ENCODE peak calls at places on chromosomes 2 and 18, in five cellular contexts. N is tibial nerve, F is HAP-1, H is heart right ventricle, L is BE2C. E is an unnamed sample. For H3K36me3, the result is how much of the 10 kb centered on the place peaks cover.

GRCh38 chr18:22674300-22674699 is 256.6 kb upstream of the CTAGE1 start:
- DNase-seq in N (no peak), H (no peak), F (no peak), L (no peak), E (no peak)

GRCh38 chr2:153299809-153300208 is 178.8 kb downstream of the RPRM start:
- DNase-seq in N (no peak), L (no peak), H (no peak), F (no peak), E (no peak)

GRCh38 chr2:61911510-61911909 is 6.0 kb downstream of the COMMD1 start:
- DNase-seq in N (no peak), H (no peak), L (no peak), F (no peak), E (no peak)

GRCh38 chr2:184006998-184007397 is 591.3 kb upstream of the ZNF804A start:
- DNase-seq in H (no peak), L (no peak), N (no peak), F (no peak), E (no peak)

GRCh38 chr18:14975431-14975830 is 227.5 kb downstream of the ANKRD30B start:
- DNase-seq in H (no peak), L (no peak), N (no peak), F (no peak), E (no peak)

GRCh38 chr2:227308784-227309183 is 16.3 kb upstream of the MFF start:
- DNase-seq in H (no peak), L (no peak), F (peak), N (no peak), E (no peak)

GRCh38 chr2:236673126-236673822 is 103.6 kb downstream of the ACKR3 start:
- DNase-seq in H (no peak), F (no peak), L (no peak), N (no peak), E (no peak)

GRCh38 chr2:113138428-113139322 is 11.3 kb downstream of the IL1RN start:
- DNase-seq in H (peak), N (peak), F (peak), L (peak), E (peak)

GRCh38 chr2:207156045-207156444 is 9.7 kb downstream of the KLF7 start:
- DNase-seq in L (no peak), N (no peak), H (no peak), F (no peak), E (no peak)

GRCh38 chr18:28045176-28045810 is 131.6 kb downstream of the CDH2 start:
- DNase-seq in H (no peak), N (no peak), F (peak), L (peak), E (no peak)

GRCh38 chr2:69242651-69243051 is 144.4 kb downstream of the GFPT1 start:
- DNase-seq in L (no peak), F (no peak), H (no peak), N (no peak), E (no peak)

GRCh38 chr2:71941731-71942575 is 205.7 kb downstream of the CYP26B1 start:
- DNase-seq in H (no peak), N (no peak), L (no peak), F (no peak), E (no peak)

GRCh38 chr18:67463829-67464228 is 52.7 kb downstream of the DSEL start:
- DNase-seq in N (no peak), F (no peak), H (no peak), L (no peak), E (no peak)

GRCh38 chr2:3547915-3548314 is 10.2 kb downstream of the RNASEH1 start:
- DNase-seq in H (no peak), F (no peak), L (no peak), N (no peak), E (no peak)

GRCh38 chr2:26612034-26612433 is 29.1 kb downstream of the CIB4 start:
- DNase-seq in L (no peak), N (no peak), H (no peak), F (no peak), E (no peak)

GRCh38 chr2:44955593-44956449 is 14.3 kb downstream of the SIX3 start:
- DNase-seq in H (peak), N (peak), F (peak), L (peak), E (peak)

GRCh38 chr2:125073440-125073839 is 1048.4 kb downstream of the CNTNAP5 start:
- DNase-seq in N (no peak), F (no peak), H (no peak), L (no peak), E (no peak)

GRCh38 chr2:165280356-165280755 is 41.1 kb downstream of the SCN2A start:
- DNase-seq in N (no peak), L (no peak), F (no peak), H (no peak), E (no peak)

GRCh38 chr2:39385172-39385571 is 51.9 kb downstream of the MAP4K3 start:
- DNase-seq in H (no peak), F (no peak), N (no peak), L (no peak), E (no peak)

GRCh38 chr2:45273412-45274189 is 264.3 kb upstream of the SIX2 start:
- DNase-seq in F (no peak), L (no peak), N (no peak), H (no peak), E (no peak)

GRCh38 chr18:63705401-63705800 is 2.6 kb downstream of the SERPINB11 start:
- DNase-seq in N (no peak), H (no peak), L (no peak), F (no peak), E (no peak)

GRCh38 chr2:109372171-109372568 is 241.6 kb downstream of the SEPTIN10 start:
- DNase-seq in N (no peak), H (no peak), L (no peak), F (peak), E (no peak)

GRCh38 chr2:203951366-203951902 is 14.9 kb downstream of the ICOS start:
- DNase-seq in F (no peak), N (no peak), H (no peak), L (no peak), E (no peak)

GRCh38 chr2:159200498-159200897 is 86.0 kb downstream of the WDSUB1 start:
- DNase-seq in F (no peak), H (no peak), N (no peak), L (no peak), E (no peak)

GRCh38 chr2:230982528-230982927 is 13.4 kb upstream of the SPATA3 start:
- DNase-seq in F (no peak), L (no peak), N (no peak), H (no peak), E (no peak)

GRCh38 chr2:45607701-45608100 is 3.4 kb downstream of the SRBD1 start:
- DNase-seq in N (no peak), L (no peak), H (no peak), F (peak), E (no peak)

GRCh38 chr2:8679827-8680731 is 1.8 kb upstream of the ID2 start:
- DNase-seq in H (peak), N (peak), F (peak), L (peak), E (peak)

GRCh38 chr2:179141206-179141605 is 91.3 kb upstream of the CCDC141 start:
- DNase-seq in H (no peak), L (no peak), F (no peak), N (no peak), E (no peak)

GRCh38 chr18:73446502-73446901 is 578.7 kb upstream of the NETO1 start:
- DNase-seq in F (no peak), H (no peak), N (no peak), L (no peak), E (no peak)

GRCh38 chr2:177603734-177604133 is 211.2 kb downstream of the AGPS start:
- DNase-seq in F (no peak), L (no peak), N (no peak), H (no peak), E (no peak)

GRCh38 chr2:172342056-172342455 is 85.3 kb upstream of the ITGA6 start:
- DNase-seq in F (no peak), N (no peak), L (no peak), H (no peak), E (peak)

GRCh38 chr2:96083064-96083889 is 33.1 kb downstream of the ADRA2B start:
- DNase-seq in N (peak), F (no peak), H (peak), L (no peak), E (peak)

GRCh38 chr2:212154392-212154791 is 384.2 kb downstream of the ERBB4 start:
- DNase-seq in L (no peak), H (no peak), N (no peak), F (no peak), E (no peak)

GRCh38 chr2:75277111-75277510 is 77.8 kb upstream of the TACR1 start:
- DNase-seq in H (no peak), N (no peak), F (no peak), L (no peak), E (no peak)
- H3K4me3 ChIP-seq in H (no peak), N (no peak), F (no peak), L (no peak), E (no peak)

DNA sequence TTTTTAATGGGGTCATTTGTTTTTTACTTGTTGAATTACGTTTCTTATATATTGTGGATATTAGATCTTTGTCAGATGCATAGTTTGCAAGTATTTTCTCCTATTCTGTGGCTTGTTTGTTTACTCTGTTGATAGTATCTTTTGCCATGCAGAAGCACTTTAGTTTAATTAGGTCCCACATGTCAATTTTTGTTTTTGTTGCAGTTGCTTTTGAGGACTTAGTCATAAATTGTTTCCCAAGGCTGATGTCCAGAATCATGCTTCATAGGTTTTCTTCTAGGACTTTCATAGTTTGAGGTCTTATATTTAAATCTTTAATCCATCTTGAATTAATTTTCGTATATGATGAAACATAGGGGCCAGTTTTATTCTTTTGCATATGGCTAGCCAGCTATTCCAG is 13.2 kb downstream of the PIKFYVE start:
- DNase-seq in F (no peak), N (no peak), L (no peak), H (no peak), E (no peak)
- H3K36me3 ChIP-seq in F (half or more), N (under half), L (half or more), H (half or more), E (under half)

GRCh38 chr2:100786297-100786658 is 33.7 kb upstream of the NPAS2 start:
- DNase-seq in L (no peak), F (no peak), H (peak), N (no peak), E (no peak)
- H3K4me3 ChIP-seq in L (no peak), F (no peak), H (no peak), N (no peak), E (no peak)

DNA sequence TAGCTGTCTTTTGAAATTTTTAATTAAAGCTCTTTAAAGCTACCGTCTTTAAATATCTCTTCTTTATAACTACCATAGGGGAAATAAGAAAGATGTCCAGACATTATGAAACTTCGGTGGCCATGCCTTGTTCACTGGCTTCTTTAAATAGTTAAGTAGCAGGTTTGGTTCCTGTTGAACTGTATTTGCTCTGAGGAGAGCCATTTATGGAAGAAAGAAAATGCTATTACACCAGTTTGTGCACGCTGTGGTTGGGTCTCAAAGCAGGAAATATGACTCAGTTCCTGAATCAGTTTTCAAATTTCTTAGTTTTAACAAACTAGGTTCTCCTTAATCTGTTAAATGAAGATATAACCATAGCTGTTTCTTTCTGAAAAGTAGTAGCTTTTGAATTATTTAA is 12.2 kb downstream of the ARPC2 start:
- DNase-seq in H (no peak), L (no peak), F (no peak), N (no peak), E (no peak)
- H3K36me3 ChIP-seq in H (half or more), L (half or more), F (half or more), N (under half), E (under half)

DNA sequence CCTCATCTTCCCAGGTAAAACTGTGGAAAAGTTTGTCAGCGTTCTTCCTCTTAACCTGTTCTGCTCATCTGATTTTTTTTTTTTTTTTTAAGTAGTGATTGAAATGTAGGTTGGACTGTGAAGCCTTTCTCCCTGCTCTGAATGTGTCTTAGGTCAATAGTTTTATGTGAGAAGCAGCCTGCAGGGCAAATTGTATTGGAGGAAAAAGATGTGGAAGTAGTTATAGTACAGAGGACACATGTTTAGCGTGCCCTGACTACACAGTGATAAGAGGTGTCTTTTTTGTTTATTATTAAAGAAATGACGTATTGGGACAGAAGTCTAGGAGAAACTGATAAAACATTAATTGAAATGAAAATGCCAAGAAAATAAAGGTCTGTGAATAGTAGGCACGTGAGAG is 1.5 kb downstream of the MTA3 start:
- DNase-seq in F (peak), N (no peak), H (no peak), L (no peak), E (no peak)
- H3K4me3 ChIP-seq in F (peak), N (peak), H (peak), L (peak), E (peak)

GRCh38 chr18:2927745-2928144 is 80.9 kb downstream of the EMILIN2 start:
- DNase-seq in F (no peak), L (no peak), N (no peak), H (no peak), E (peak)
- H3K36me3 ChIP-seq in F (under half), L (under half), N (under half), H (half or more), E (under half)

GRCh38 chr2:127672341-127673303 is 2.7 kb downstream of the LIMS2 start:
- DNase-seq in F (no peak), N (no peak), H (peak), L (no peak), E (peak)
- H3K4me3 ChIP-seq in F (no peak), N (peak), H (peak), L (no peak), E (no peak)